ENCODE peak calls at places on chromosomes 6 and 20, in four cellular contexts. J is CD4-positive, alpha-beta T cell; W is AG08396; E is iris pigment epithelial cell. S is an unnamed sample.

GRCh38 chr6:16712931-16713484 is 48.3 kb downstream of the ATXN1 start:
- DNase-seq in J (no peak), W (peak; percentile 40), E (peak; percentile 96), S (no peak)

GRCh38 chr20:21826946-21827345 is 121.5 kb downstream of the PAX1 start:
- DNase-seq in J (no peak), W (no peak), E (no peak), S (no peak)

GRCh38 chr20:48471734-48472408 is 355.9 kb downstream of the PREX1 start:
- DNase-seq in J (no peak), W (no peak), E (peak; percentile 12), S (no peak)

GRCh38 chr6:135423649-135424128 is 73.9 kb downstream of the AHI1 start:
- DNase-seq in J (no peak), W (peak; percentile 10), E (peak; percentile 61), S (no peak)

GRCh38 chr20:14924433-14924832 is 587.0 kb upstream of the FLRT3 start:
- DNase-seq in J (no peak), W (no peak), E (no peak), S (no peak)

GRCh38 chr6:135651964-135652755 is 154.6 kb upstream of the AHI1 start:
- DNase-seq in J (no peak), W (no peak), E (peak; percentile 27), S (no peak)

GRCh38 chr6:358847-359246 is 32.7 kb upstream of the IRF4 start:
- DNase-seq in J (no peak), W (no peak), E (no peak), S (no peak)

GRCh38 chr20:51661609-51662178 is 106.5 kb downstream of the ATP9A start:
- DNase-seq in J (no peak), W (peak; percentile 42), E (peak; percentile 74), S (no peak)

GRCh38 chr6:100296810-100297544 is 167.7 kb downstream of the SIM1 start:
- DNase-seq in J (no peak), W (no peak), E (peak; percentile 88), S (no peak)

GRCh38 chr20:23640873-23641667 is 3.3 kb upstream of the CST3 start:
- DNase-seq in J (no peak), W (no peak), E (no peak), S (no peak)

GRCh38 chr6:107275330-107275865 is 160.1 kb upstream of the BEND3 start:
- DNase-seq in J (no peak), W (no peak), E (peak; percentile 10), S (no peak)

GRCh38 chr20:38523697-38524096 is 51.1 kb downstream of the RALGAPB start:
- DNase-seq in J (no peak), W (peak; percentile 62), E (peak; percentile 80), S (no peak)

GRCh38 chr20:48076772-48077171 is 291.5 kb upstream of the SULF2 start:
- DNase-seq in J (no peak), W (no peak), E (no peak), S (no peak)

GRCh38 chr6:121697921-121698320 is 262.5 kb downstream of the GJA1 start:
- DNase-seq in J (no peak), W (no peak), E (no peak), S (no peak)

GRCh38 chr6:104995989-104996617 is 39.2 kb downstream of the LIN28B start:
- DNase-seq in J (no peak), W (peak; percentile 46), E (peak; percentile 84), S (no peak)

GRCh38 chr6:169253745-169254238 is at the start of gene THBS2:
- DNase-seq in J (no peak), W (peak; percentile 71), E (peak; percentile 97), S (peak; percentile 45)

GRCh38 chr6:1503811-1504210 is 105.9 kb upstream of the FOXC1 start:
- DNase-seq in J (no peak), W (no peak), E (no peak), S (no peak)

GRCh38 chr6:73134588-73134987 is 90.7 kb downstream of the KHDC1L start:
- DNase-seq in J (no peak), W (no peak), E (peak; percentile 20), S (no peak)

GRCh38 chr20:62552613-62553012 is 76.8 kb upstream of the GATA5 start:
- DNase-seq in J (no peak), W (no peak), E (no peak), S (no peak)